ENCODE peak calls at places on chromosomes 13 and 19, in six cellular contexts. U, I, Q, L, Z and H are unnamed samples.

GRCh38 chr19:38392707-38393308 is 4.3 kb downstream of the SPRED3 start:
- DNase-seq in I (no peak), Q (no peak), L (peak), U (no peak), Z (no peak), H (no peak)

GRCh38 chr19:1250374-1251232 is 2.2 kb downstream of the MIDN start:
- DNase-seq in Q (peak), U (peak), Z (peak), I (peak), L (peak), H (no peak)

GRCh38 chr19:18208098-18208951 is 4.5 kb upstream of the RAB3A start:
- DNase-seq in L (peak), Q (peak), Z (peak), I (no peak), U (peak), H (no peak)

GRCh38 chr13:35140321-35140720 is 198.3 kb downstream of the NBEA start:
- DNase-seq in I (no peak), U (no peak), Z (no peak), L (no peak), Q (no peak), H (no peak)

GRCh38 chr13:44132710-44133109 is 240.9 kb upstream of the SERP2 start:
- DNase-seq in I (peak), Q (no peak), L (peak), Z (peak), U (no peak), H (peak)

GRCh38 chr13:113638173-113638746 is 19.7 kb downstream of the ATP4B start:
- DNase-seq in L (no peak), Q (no peak), I (no peak), Z (peak), U (no peak), H (no peak)

GRCh38 chr19:38253788-38254187 is 2.4 kb downstream of the PPP1R14A start:
- DNase-seq in I (no peak), U (no peak), Q (no peak), Z (no peak), L (no peak), H (no peak)

GRCh38 chr19:34926361-34926684 is 380 bp upstream of the ZNF30 start:
- DNase-seq in U (no peak), Q (no peak), Z (no peak), I (no peak), L (no peak), H (no peak)

GRCh38 chr13:21675095-21676007 is 4.5 kb downstream of the FGF9 start:
- DNase-seq in I (no peak), Z (peak), Q (peak), L (no peak), U (peak), H (no peak)

GRCh38 chr13:45705936-45706335 is 3.8 kb downstream of the CBY2 start:
- DNase-seq in I (no peak), L (no peak), Q (no peak), Z (no peak), U (no peak), H (no peak)

GRCh38 chr13:44629465-44630183 is 53.5 kb upstream of the TSC22D1 start:
- DNase-seq in Q (no peak), L (no peak), Z (no peak), U (no peak), I (no peak), H (no peak)

GRCh38 chr13:110711778-110712070 is 1.8 kb upstream of the ING1 start:
- DNase-seq in Z (peak), L (no peak), Q (no peak), I (no peak), U (no peak), H (no peak)

GRCh38 chr13:109205315-109205714 is 575.9 kb downstream of the MYO16 start:
- DNase-seq in Z (no peak), U (no peak), Q (no peak), L (no peak), I (no peak), H (no peak)

GRCh38 chr13:74450976-74451375 is 316.8 kb upstream of the KLF12 start:
- DNase-seq in L (no peak), Z (no peak), Q (no peak), U (no peak), I (no peak), H (no peak)

GRCh38 chr13:109778102-109778542 is 8.3 kb downstream of the IRS2 start:
- DNase-seq in Q (no peak), I (no peak), U (peak), Z (peak), L (no peak), H (no peak)